ENCODE peak calls at places on chromosome 13, in ten cellular contexts. One of them, this sample, is unnamed.

GRCh38 chr13:73922728-73923393 is 211.3 kb downstream of the KLF12 start:
- DNase-seq in lung: no peak
- DNase-seq in MM.1S: no peak
- DNase-seq in glutamatergic neuron: no peak
- DNase-seq in PC-3: peak
- DNase-seq in fibroblast of lung: peak
- DNase-seq in BJ: no peak
- DNase-seq in omental fat pad: no peak
- DNase-seq in RWPE1: no peak
- DNase-seq in GM13976: no peak
- DNase-seq in this sample: no peak

GRCh38 chr13:65159803-65160202 is 2070.3 kb downstream of the PCDH9 start:
- DNase-seq in lung: no peak
- DNase-seq in MM.1S: no peak
- DNase-seq in glutamatergic neuron: no peak
- DNase-seq in PC-3: no peak
- DNase-seq in fibroblast of lung: no peak
- DNase-seq in BJ: no peak
- DNase-seq in omental fat pad: no peak
- DNase-seq in RWPE1: no peak
- DNase-seq in GM13976: no peak
- DNase-seq in this sample: no peak

GRCh38 chr13:96075953-96076543 is 13.9 kb upstream of the HS6ST3 start:
- DNase-seq in lung: no peak
- DNase-seq in MM.1S: peak
- DNase-seq in glutamatergic neuron: no peak
- DNase-seq in PC-3: peak
- DNase-seq in fibroblast of lung: no peak
- DNase-seq in BJ: no peak
- DNase-seq in omental fat pad: no peak
- DNase-seq in RWPE1: peak
- DNase-seq in GM13976: no peak
- DNase-seq in this sample: no peak

GRCh38 chr13:23583491-23583890 is 13.3 kb downstream of the TNFRSF19 start:
- DNase-seq in lung: no peak
- DNase-seq in MM.1S: no peak
- DNase-seq in glutamatergic neuron: no peak
- DNase-seq in PC-3: no peak
- DNase-seq in fibroblast of lung: no peak
- DNase-seq in BJ: no peak
- DNase-seq in omental fat pad: no peak
- DNase-seq in RWPE1: no peak
- DNase-seq in GM13976: no peak
- DNase-seq in this sample: no peak

GRCh38 chr13:34156841-34157365 is 339.0 kb downstream of the RFC3 start:
- DNase-seq in lung: peak
- DNase-seq in MM.1S: no peak
- DNase-seq in glutamatergic neuron: peak
- DNase-seq in PC-3: peak
- DNase-seq in fibroblast of lung: peak
- DNase-seq in BJ: peak
- DNase-seq in omental fat pad: peak
- DNase-seq in RWPE1: peak
- DNase-seq in GM13976: peak
- DNase-seq in this sample: no peak

GRCh38 chr13:67438465-67438864 is 208.3 kb upstream of the PCDH9 start:
- DNase-seq in lung: no peak
- DNase-seq in MM.1S: no peak
- DNase-seq in glutamatergic neuron: no peak
- DNase-seq in PC-3: peak
- DNase-seq in fibroblast of lung: no peak
- DNase-seq in BJ: no peak
- DNase-seq in omental fat pad: no peak
- DNase-seq in RWPE1: no peak
- DNase-seq in GM13976: no peak
- DNase-seq in this sample: no peak

GRCh38 chr13:52096062-52096461 is 32.8 kb downstream of the NEK5 start:
- DNase-seq in lung: no peak
- DNase-seq in MM.1S: no peak
- DNase-seq in glutamatergic neuron: no peak
- DNase-seq in PC-3: no peak
- DNase-seq in fibroblast of lung: no peak
- DNase-seq in BJ: no peak
- DNase-seq in omental fat pad: no peak
- DNase-seq in RWPE1: no peak
- DNase-seq in GM13976: no peak
- DNase-seq in this sample: no peak

GRCh38 chr13:27772651-27773425 is 19.4 kb upstream of the GSX1 start:
- DNase-seq in lung: no peak
- DNase-seq in MM.1S: peak
- DNase-seq in glutamatergic neuron: no peak
- DNase-seq in PC-3: no peak
- DNase-seq in fibroblast of lung: no peak
- DNase-seq in BJ: no peak
- DNase-seq in omental fat pad: no peak
- DNase-seq in RWPE1: no peak
- DNase-seq in GM13976: no peak
- DNase-seq in this sample: no peak

GRCh38 chr13:80341098-80341701 is at the start of gene SPRY2:
- DNase-seq in lung: peak
- DNase-seq in MM.1S: peak
- DNase-seq in glutamatergic neuron: peak
- DNase-seq in PC-3: peak
- DNase-seq in fibroblast of lung: peak
- DNase-seq in BJ: peak
- DNase-seq in omental fat pad: peak
- DNase-seq in RWPE1: peak
- DNase-seq in GM13976: peak
- DNase-seq in this sample: peak

GRCh38 chr13:114128624-114129522 is 3.5 kb downstream of the RASA3 start:
- DNase-seq in lung: peak
- DNase-seq in MM.1S: no peak
- DNase-seq in glutamatergic neuron: no peak
- DNase-seq in PC-3: peak
- DNase-seq in fibroblast of lung: peak
- DNase-seq in BJ: peak
- DNase-seq in omental fat pad: peak
- DNase-seq in RWPE1: no peak
- DNase-seq in GM13976: peak
- DNase-seq in this sample: no peak

GRCh38 chr13:104553156-104553555 is 1486.9 kb upstream of the SLC10A2 start:
- DNase-seq in lung: no peak
- DNase-seq in MM.1S: no peak
- DNase-seq in glutamatergic neuron: no peak
- DNase-seq in PC-3: peak
- DNase-seq in fibroblast of lung: peak
- DNase-seq in BJ: no peak
- DNase-seq in omental fat pad: no peak
- DNase-seq in RWPE1: no peak
- DNase-seq in GM13976: no peak
- DNase-seq in this sample: no peak

GRCh38 chr13:111384441-111385181 is 64.2 kb downstream of the TEX29 start:
- DNase-seq in lung: no peak
- DNase-seq in MM.1S: no peak
- DNase-seq in glutamatergic neuron: peak
- DNase-seq in PC-3: no peak
- DNase-seq in fibroblast of lung: no peak
- DNase-seq in BJ: no peak
- DNase-seq in omental fat pad: no peak
- DNase-seq in RWPE1: no peak
- DNase-seq in GM13976: no peak
- DNase-seq in this sample: no peak

GRCh38 chr13:111382411-111382810 is 62.0 kb downstream of the TEX29 start:
- DNase-seq in lung: no peak
- DNase-seq in MM.1S: no peak
- DNase-seq in glutamatergic neuron: peak
- DNase-seq in PC-3: no peak
- DNase-seq in fibroblast of lung: no peak
- DNase-seq in BJ: no peak
- DNase-seq in omental fat pad: no peak
- DNase-seq in RWPE1: no peak
- DNase-seq in GM13976: no peak
- DNase-seq in this sample: no peak

GRCh38 chr13:111382877-111383276 is 62.4 kb downstream of the TEX29 start:
- DNase-seq in lung: no peak
- DNase-seq in MM.1S: no peak
- DNase-seq in glutamatergic neuron: peak
- DNase-seq in PC-3: no peak
- DNase-seq in fibroblast of lung: no peak
- DNase-seq in BJ: no peak
- DNase-seq in omental fat pad: no peak
- DNase-seq in RWPE1: no peak
- DNase-seq in GM13976: no peak
- DNase-seq in this sample: no peak

GRCh38 chr13:111383591-111384440 is 63.4 kb downstream of the TEX29 start:
- DNase-seq in lung: no peak
- DNase-seq in MM.1S: no peak
- DNase-seq in glutamatergic neuron: peak
- DNase-seq in PC-3: no peak
- DNase-seq in fibroblast of lung: no peak
- DNase-seq in BJ: no peak
- DNase-seq in omental fat pad: no peak
- DNase-seq in RWPE1: no peak
- DNase-seq in GM13976: no peak
- DNase-seq in this sample: no peak

DNA sequence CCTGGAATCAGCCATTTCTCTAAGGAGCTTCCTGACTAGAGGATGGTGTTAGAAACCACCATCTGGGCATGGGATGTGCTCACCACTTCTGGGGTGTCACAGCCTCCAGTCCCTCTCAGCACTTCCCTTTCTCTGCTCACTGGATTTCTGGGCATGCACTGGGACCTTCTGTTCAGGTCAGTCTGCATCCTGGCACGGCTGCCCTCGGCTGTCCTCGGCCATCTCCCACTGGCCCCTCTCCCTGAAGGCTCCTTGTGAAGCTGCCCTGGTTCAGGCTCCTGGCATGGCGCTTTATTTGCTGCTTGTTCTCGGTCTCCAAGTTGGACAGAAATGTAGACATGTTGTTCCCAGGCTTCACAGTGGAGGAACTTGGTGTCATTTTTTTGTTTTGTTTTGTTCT is 60.0 kb downstream of the TEX29 start:
- DNase-seq in lung: no peak
- DNase-seq in MM.1S: no peak
- DNase-seq in glutamatergic neuron: no peak
- DNase-seq in PC-3: no peak
- DNase-seq in fibroblast of lung: no peak
- DNase-seq in BJ: no peak
- DNase-seq in omental fat pad: no peak
- DNase-seq in RWPE1: no peak
- DNase-seq in GM13976: no peak
- DNase-seq in this sample: no peak
- TF ChIP-seq CTCF in lung: no peak
- TF ChIP-seq CTCF in MM.1S: no peak
- TF ChIP-seq CTCF in glutamatergic neuron: no peak
- TF ChIP-seq CTCF in PC-3: no peak
- TF ChIP-seq CTCF in fibroblast of lung: no peak
- TF ChIP-seq CTCF in BJ: no peak
- TF ChIP-seq CTCF in omental fat pad: no peak
- TF ChIP-seq CTCF in RWPE1: no peak
- TF ChIP-seq CTCF in GM13976: no peak
- TF ChIP-seq CTCF in this sample: no peak

DNA sequence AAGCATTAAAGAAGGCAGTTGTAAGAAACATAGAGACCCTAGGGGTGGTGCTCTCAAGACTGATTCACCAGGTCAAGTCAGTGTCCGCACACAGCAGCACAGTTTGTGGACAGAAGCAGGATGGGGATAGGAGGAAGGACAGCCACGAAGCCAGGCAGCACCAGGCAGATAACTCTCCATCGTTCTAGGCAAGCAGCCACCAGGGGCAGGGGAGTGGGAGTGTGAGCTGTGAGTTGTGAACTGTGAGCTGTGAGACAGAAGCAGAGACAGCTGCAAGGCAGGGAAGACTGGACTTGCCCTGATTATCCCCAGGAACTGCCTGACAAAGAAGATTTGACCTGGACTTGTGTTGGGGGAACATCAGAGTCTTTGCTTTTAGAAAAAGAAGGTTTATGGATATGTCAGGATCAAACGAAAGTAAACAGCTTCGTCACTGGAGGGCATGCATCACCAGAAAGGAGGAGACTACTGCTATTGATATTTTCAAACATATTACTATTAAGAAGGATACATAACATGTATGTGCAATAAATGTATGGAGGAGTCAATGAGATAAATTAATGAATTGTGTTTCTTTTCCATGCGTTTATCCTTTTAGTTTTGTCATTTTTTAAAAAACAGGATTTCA is 286.1 kb downstream of the IRS2 start:
- DNase-seq in lung: no peak
- DNase-seq in MM.1S: no peak
- DNase-seq in glutamatergic neuron: peak
- DNase-seq in PC-3: no peak
- DNase-seq in fibroblast of lung: peak
- DNase-seq in BJ: no peak
- DNase-seq in omental fat pad: no peak
- DNase-seq in RWPE1: no peak
- DNase-seq in GM13976: no peak
- DNase-seq in this sample: no peak
- TF ChIP-seq CTCF in lung: no peak
- TF ChIP-seq CTCF in MM.1S: no peak
- TF ChIP-seq CTCF in glutamatergic neuron: no peak
- TF ChIP-seq CTCF in PC-3: no peak
- TF ChIP-seq CTCF in fibroblast of lung: no peak
- TF ChIP-seq CTCF in BJ: no peak
- TF ChIP-seq CTCF in omental fat pad: no peak
- TF ChIP-seq CTCF in RWPE1: no peak
- TF ChIP-seq CTCF in GM13976: no peak
- TF ChIP-seq CTCF in this sample: peak

DNA sequence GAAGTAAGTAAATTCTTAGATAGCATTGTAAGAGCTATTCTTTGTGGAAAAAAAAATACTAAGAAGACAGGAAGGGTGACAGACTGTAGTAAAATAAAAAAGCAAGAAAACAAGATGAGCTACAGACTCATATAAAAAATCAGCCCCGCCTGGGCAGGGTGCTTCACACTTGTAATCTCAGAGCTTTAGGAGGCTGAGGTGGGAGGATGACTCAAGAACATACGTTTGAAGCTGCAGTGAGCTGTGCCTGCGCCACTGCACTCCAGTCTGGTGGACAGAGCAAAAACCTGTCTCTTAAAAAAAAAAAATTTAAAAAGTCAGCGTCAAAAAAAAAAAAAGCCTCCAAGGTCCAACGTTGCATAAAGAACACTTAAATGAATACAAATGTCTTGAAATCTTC is 102.1 kb downstream of the VWA8 start:
- DNase-seq in lung: no peak
- DNase-seq in MM.1S: no peak
- DNase-seq in glutamatergic neuron: no peak
- DNase-seq in PC-3: no peak
- DNase-seq in fibroblast of lung: no peak
- DNase-seq in BJ: no peak
- DNase-seq in omental fat pad: no peak
- DNase-seq in RWPE1: no peak
- DNase-seq in GM13976: no peak
- DNase-seq in this sample: no peak
- TF ChIP-seq CTCF in lung: no peak
- TF ChIP-seq CTCF in MM.1S: no peak
- TF ChIP-seq CTCF in glutamatergic neuron: no peak
- TF ChIP-seq CTCF in PC-3: no peak
- TF ChIP-seq CTCF in fibroblast of lung: no peak
- TF ChIP-seq CTCF in BJ: no peak
- TF ChIP-seq CTCF in omental fat pad: no peak
- TF ChIP-seq CTCF in RWPE1: no peak
- TF ChIP-seq CTCF in GM13976: no peak
- TF ChIP-seq CTCF in this sample: no peak

GRCh38 chr13:109162248-109163051 is 533.0 kb downstream of the MYO16 start:
- DNase-seq in lung: no peak
- DNase-seq in MM.1S: peak
- DNase-seq in glutamatergic neuron: no peak
- DNase-seq in PC-3: peak
- DNase-seq in fibroblast of lung: no peak
- DNase-seq in BJ: no peak
- DNase-seq in omental fat pad: no peak
- DNase-seq in RWPE1: no peak
- DNase-seq in GM13976: peak
- DNase-seq in this sample: no peak
- TF ChIP-seq CTCF in lung: no peak
- TF ChIP-seq CTCF in MM.1S: no peak
- TF ChIP-seq CTCF in glutamatergic neuron: no peak
- TF ChIP-seq CTCF in PC-3: no peak
- TF ChIP-seq CTCF in fibroblast of lung: no peak
- TF ChIP-seq CTCF in BJ: no peak
- TF ChIP-seq CTCF in omental fat pad: no peak
- TF ChIP-seq CTCF in RWPE1: no peak
- TF ChIP-seq CTCF in GM13976: no peak
- TF ChIP-seq CTCF in this sample: no peak

This sample was measured in neural crest cell.